ENCODE peak calls at places on chromosomes 5 and 9, in four cellular contexts. T is omental fat pad; A is astrocyte of the spinal cord; G is effector memory CD8-positive, alpha-beta T cell. U is an unnamed sample.

GRCh38 chr5:142491260-142491659 is 166.4 kb upstream of the SPRY4 start:
- DNase-seq in T (no peak), A (no peak), G (no peak), U (no peak)

GRCh38 chr5:78696637-78697036 is 48.1 kb upstream of the LHFPL2 start:
- DNase-seq in T (no peak), A (no peak), G (no peak), U (no peak)

GRCh38 chr5:147668385-147668784 is 114.1 kb downstream of the JAKMIP2 start:
- DNase-seq in T (no peak), A (no peak), G (no peak), U (no peak)

GRCh38 chr5:95806687-95807086 is 15.8 kb downstream of the GLRX start:
- DNase-seq in T (no peak), A (no peak), G (no peak), U (no peak)

GRCh38 chr5:132506094-132506692 is 15.6 kb upstream of the IRF1 start:
- DNase-seq in T (no peak), A (peak), G (no peak), U (no peak)

GRCh38 chr5:94908889-94909480 is 290.5 kb downstream of the SLF1 start:
- DNase-seq in T (no peak), A (peak), G (no peak), U (peak)

GRCh38 chr5:73977146-73977545 is 351.1 kb downstream of the ARHGEF28 start:
- DNase-seq in T (no peak), A (no peak), G (no peak), U (no peak)

GRCh38 chr5:122997294-122997693 is 39.2 kb downstream of the PPIC start:
- DNase-seq in T (no peak), A (no peak), G (no peak), U (no peak)

GRCh38 chr9:108033976-108034964 is 544.7 kb upstream of the KLF4 start:
- DNase-seq in T (peak), A (no peak), G (no peak), U (no peak)

GRCh38 chr9:105751761-105752160 is 57.4 kb downstream of the TMEM38B start:
- DNase-seq in T (no peak), A (no peak), G (no peak), U (no peak)

GRCh38 chr9:70480405-70480980 is 66.0 kb upstream of the KLF9 start:
- DNase-seq in T (peak), A (peak), G (no peak), U (peak)

GRCh38 chr9:116404228-116404627 is 250.6 kb downstream of the PAPPA start:
- DNase-seq in T (no peak), A (no peak), G (no peak), U (no peak)

GRCh38 chr5:178370102-178370501 is 137.5 kb upstream of the PHYKPL start:
- DNase-seq in T (no peak), A (no peak), G (no peak), U (no peak)

GRCh38 chr5:1118738-1119137 is 6.9 kb upstream of the SLC12A7 start:
- DNase-seq in T (no peak), A (no peak), G (no peak), U (peak)

GRCh38 chr9:36543916-36544315 is 28.8 kb upstream of the MELK start:
- DNase-seq in T (no peak), A (peak), G (no peak), U (no peak)

GRCh38 chr5:141373673-141374317 is at the start of gene PCDHGA6:
- DNase-seq in T (no peak), A (peak), G (no peak), U (no peak)

GRCh38 chr5:168126606-168127005 is 164.8 kb upstream of the WWC1 start:
- DNase-seq in T (no peak), A (no peak), G (no peak), U (no peak)

GRCh38 chr9:126491256-126491879 is 122.4 kb upstream of the LMX1B start:
- DNase-seq in T (no peak), A (peak), G (peak), U (peak)

GRCh38 chr9:129109952-129110739 is 447 bp downstream of the CRAT start:
- DNase-seq in T (no peak), A (no peak), G (peak), U (no peak)

GRCh38 chr9:37937403-37937802 is 33.5 kb upstream of the SLC25A51 start:
- DNase-seq in T (no peak), A (no peak), G (no peak), U (no peak)

GRCh38 chr5:108801776-108802175 is 54.1 kb downstream of the FER start:
- DNase-seq in T (no peak), A (peak), G (no peak), U (no peak)

GRCh38 chr5:72156921-72157320 is 49.6 kb downstream of the MAP1B start:
- DNase-seq in T (no peak), A (peak), G (no peak), U (no peak)

GRCh38 chr5:78360674-78361225 is 333 bp downstream of the SCAMP1 start:
- DNase-seq in T (peak), A (no peak), G (peak), U (no peak)

GRCh38 chr9:4994166-4994890 is 9.3 kb downstream of the JAK2 start:
- DNase-seq in T (no peak), A (no peak), G (no peak), U (no peak)

GRCh38 chr9:3857673-3858072 is 331.9 kb upstream of the RFX3 start:
- DNase-seq in T (no peak), A (peak), G (no peak), U (no peak)

GRCh38 chr9:74036549-74037231 is 460.4 kb upstream of the RORB start:
- DNase-seq in T (no peak), A (peak), G (no peak), U (no peak)

GRCh38 chr9:21965401-21965951 is 28.7 kb downstream of the CDKN2A start:
- DNase-seq in T (no peak), A (peak), G (no peak), U (no peak)

GRCh38 chr9:99635032-99635431 is 186.7 kb upstream of the NR4A3 start:
- DNase-seq in T (no peak), A (peak), G (no peak), U (no peak)

GRCh38 chr5:56737002-56737621 is 78.2 kb upstream of the MAP3K1 start:
- DNase-seq in T (no peak), A (peak), G (no peak), U (no peak)

GRCh38 chr5:142618125-142618524 is 67.8 kb downstream of the FGF1 start:
- DNase-seq in T (no peak), A (peak), G (no peak), U (no peak)

GRCh38 chr9:88574993-88575392 is 40.0 kb downstream of the NXNL2 start:
- DNase-seq in T (no peak), A (peak), G (no peak), U (no peak)

GRCh38 chr9:124260769-124261603 is 3.2 kb downstream of the NEK6 start:
- DNase-seq in T (no peak), A (peak), G (no peak), U (no peak)

GRCh38 chr9:421896-422295 is 207.2 kb downstream of the DOCK8 start:
- DNase-seq in T (no peak), A (no peak), G (no peak), U (no peak)

GRCh38 chr5:32315221-32316014 is 2.7 kb upstream of the MTMR12 start:
- DNase-seq in T (no peak), A (no peak), G (no peak), U (no peak)

GRCh38 chr9:134891016-134891589 is 10.5 kb downstream of the FCN2 start:
- DNase-seq in T (no peak), A (no peak), G (no peak), U (no peak)

GRCh38 chr9:95440447-95440846 is 76.3 kb downstream of the PTCH1 start:
- DNase-seq in T (no peak), A (no peak), G (no peak), U (no peak)

GRCh38 chr5:52831776-52832511 is 44.2 kb downstream of the ITGA1 start:
- DNase-seq in T (no peak), A (no peak), G (no peak), U (no peak)

U was measured in NCI-H2107.